ENCODE peak calls at places on chromosomes 13 and 19, in four cellular contexts. One of them, this sample, is unnamed.

GRCh38 chr13:68232351-68233130 is 1002.4 kb upstream of the PCDH9 start:
- DNase-seq in heart right ventricle: no peak
- DNase-seq in pancreas: no peak
- DNase-seq in WERI-Rb-1: no peak
- DNase-seq in this sample: no peak

GRCh38 chr19:3708207-3708931 is at the start of gene TJP3:
- DNase-seq in WERI-Rb-1: peak
- DNase-seq in heart right ventricle: no peak
- DNase-seq in pancreas: peak
- DNase-seq in this sample: no peak

GRCh38 chr13:68304287-68304893 is 1074.3 kb upstream of the PCDH9 start:
- DNase-seq in WERI-Rb-1: peak
- DNase-seq in heart right ventricle: no peak
- DNase-seq in pancreas: no peak
- DNase-seq in this sample: no peak

GRCh38 chr19:29858000-29858596 is 46.3 kb downstream of the CCNE1 start:
- DNase-seq in heart right ventricle: no peak
- DNase-seq in pancreas: peak
- DNase-seq in WERI-Rb-1: peak
- DNase-seq in this sample: no peak

GRCh38 chr13:113836917-113837553 is 26.8 kb downstream of the GAS6 start:
- DNase-seq in heart right ventricle: peak
- DNase-seq in WERI-Rb-1: peak
- DNase-seq in pancreas: peak
- DNase-seq in this sample: no peak

GRCh38 chr19:47036233-47036651 is 12.2 kb downstream of the TMEM160 start:
- DNase-seq in heart right ventricle: no peak
- DNase-seq in pancreas: peak
- DNase-seq in WERI-Rb-1: peak
- DNase-seq in this sample: no peak

GRCh38 chr13:51793570-51794273 is 10.2 kb downstream of the DHRS12 start:
- DNase-seq in WERI-Rb-1: no peak
- DNase-seq in pancreas: no peak
- DNase-seq in heart right ventricle: no peak
- DNase-seq in this sample: no peak

GRCh38 chr19:45424191-45425058 is 708 bp upstream of the ERCC1 start:
- DNase-seq in WERI-Rb-1: peak
- DNase-seq in pancreas: peak
- DNase-seq in heart right ventricle: peak
- DNase-seq in this sample: peak

GRCh38 chr19:18173572-18174294 is at the start of gene IFI30:
- DNase-seq in WERI-Rb-1: no peak
- DNase-seq in heart right ventricle: peak
- DNase-seq in pancreas: peak
- DNase-seq in this sample: no peak

GRCh38 chr13:88979465-88980180 is 1308.5 kb downstream of the SLITRK5 start:
- DNase-seq in pancreas: no peak
- DNase-seq in WERI-Rb-1: no peak
- DNase-seq in heart right ventricle: peak
- DNase-seq in this sample: no peak

GRCh38 chr13:57673197-57673596 is 41.7 kb downstream of the PCDH17 start:
- DNase-seq in pancreas: no peak
- DNase-seq in heart right ventricle: no peak
- DNase-seq in WERI-Rb-1: no peak
- DNase-seq in this sample: no peak

GRCh38 chr13:24168392-24168750 is 7.9 kb downstream of the SPATA13 start:
- DNase-seq in heart right ventricle: no peak
- DNase-seq in pancreas: no peak
- DNase-seq in WERI-Rb-1: no peak
- DNase-seq in this sample: no peak

GRCh38 chr13:105598551-105598950 is 936.9 kb downstream of the EFNB2 start:
- DNase-seq in WERI-Rb-1: no peak
- DNase-seq in pancreas: no peak
- DNase-seq in heart right ventricle: no peak
- DNase-seq in this sample: no peak

GRCh38 chr13:25300861-25301346 is 521 bp upstream of the NUP58 start:
- DNase-seq in pancreas: peak
- DNase-seq in WERI-Rb-1: peak
- DNase-seq in heart right ventricle: peak
- DNase-seq in this sample: no peak

GRCh38 chr13:93413972-93414717 is 187.5 kb downstream of the GPC6 start:
- DNase-seq in heart right ventricle: no peak
- DNase-seq in WERI-Rb-1: no peak
- DNase-seq in pancreas: no peak
- DNase-seq in this sample: no peak

GRCh38 chr13:113545931-113546516 is 38.5 kb upstream of the TFDP1 start:
- DNase-seq in pancreas: no peak
- DNase-seq in WERI-Rb-1: peak
- DNase-seq in heart right ventricle: no peak
- DNase-seq in this sample: peak

GRCh38 chr19:10517760-10518443 is 655 bp upstream of the S1PR5 start:
- DNase-seq in WERI-Rb-1: no peak
- DNase-seq in pancreas: peak
- DNase-seq in heart right ventricle: peak
- DNase-seq in this sample: peak

GRCh38 chr13:92671821-92672220 is 554.8 kb upstream of the GPC6 start:
- DNase-seq in pancreas: no peak
- DNase-seq in heart right ventricle: no peak
- DNase-seq in WERI-Rb-1: no peak
- DNase-seq in this sample: no peak

GRCh38 chr13:83780201-83780600 is 102.1 kb downstream of the SLITRK1 start:
- DNase-seq in WERI-Rb-1: peak
- DNase-seq in heart right ventricle: no peak
- DNase-seq in pancreas: no peak
- DNase-seq in this sample: no peak

GRCh38 chr19:16325671-16326400 is 1.2 kb downstream of the KLF2 start:
- DNase-seq in pancreas: peak
- DNase-seq in heart right ventricle: no peak
- DNase-seq in WERI-Rb-1: peak
- DNase-seq in this sample: no peak

GRCh38 chr13:78160793-78161192 is 242.2 kb upstream of the EDNRB start:
- DNase-seq in WERI-Rb-1: no peak
- DNase-seq in heart right ventricle: no peak
- DNase-seq in pancreas: no peak
- DNase-seq in this sample: no peak

GRCh38 chr13:80873589-80873988 is 532.7 kb upstream of the SPRY2 start:
- DNase-seq in heart right ventricle: no peak
- DNase-seq in pancreas: no peak
- DNase-seq in WERI-Rb-1: no peak
- DNase-seq in this sample: no peak

GRCh38 chr19:51573331-51573730 is 2.2 kb downstream of the ZNF175 start:
- DNase-seq in heart right ventricle: no peak
- DNase-seq in pancreas: no peak
- DNase-seq in WERI-Rb-1: no peak
- DNase-seq in this sample: no peak

GRCh38 chr19:35099897-35100275 is 15.7 kb upstream of the FXYD3 start:
- DNase-seq in heart right ventricle: no peak
- DNase-seq in WERI-Rb-1: no peak
- DNase-seq in pancreas: no peak
- DNase-seq in this sample: no peak

GRCh38 chr19:7831452-7831851 is 1.4 kb downstream of the EVI5L start:
- DNase-seq in pancreas: no peak
- DNase-seq in WERI-Rb-1: peak
- DNase-seq in heart right ventricle: no peak
- DNase-seq in this sample: no peak

GRCh38 chr19:48390188-48391099 is 907 bp downstream of the KDELR1 start:
- DNase-seq in pancreas: peak
- DNase-seq in WERI-Rb-1: peak
- DNase-seq in heart right ventricle: peak
- DNase-seq in this sample: peak

GRCh38 chr19:44303305-44303704 is 1.5 kb downstream of the ZNF235 start:
- DNase-seq in pancreas: no peak
- DNase-seq in WERI-Rb-1: no peak
- DNase-seq in heart right ventricle: no peak
- DNase-seq in this sample: no peak

GRCh38 chr13:112102243-112102642 is 35.3 kb downstream of the SOX1 start:
- DNase-seq in pancreas: no peak
- DNase-seq in WERI-Rb-1: no peak
- DNase-seq in heart right ventricle: no peak
- DNase-seq in this sample: no peak
- TF ChIP-seq CTCF in pancreas: no peak
- TF ChIP-seq CTCF in WERI-Rb-1: no peak
- TF ChIP-seq CTCF in heart right ventricle: no peak
- TF ChIP-seq CTCF in this sample: no peak

DNA sequence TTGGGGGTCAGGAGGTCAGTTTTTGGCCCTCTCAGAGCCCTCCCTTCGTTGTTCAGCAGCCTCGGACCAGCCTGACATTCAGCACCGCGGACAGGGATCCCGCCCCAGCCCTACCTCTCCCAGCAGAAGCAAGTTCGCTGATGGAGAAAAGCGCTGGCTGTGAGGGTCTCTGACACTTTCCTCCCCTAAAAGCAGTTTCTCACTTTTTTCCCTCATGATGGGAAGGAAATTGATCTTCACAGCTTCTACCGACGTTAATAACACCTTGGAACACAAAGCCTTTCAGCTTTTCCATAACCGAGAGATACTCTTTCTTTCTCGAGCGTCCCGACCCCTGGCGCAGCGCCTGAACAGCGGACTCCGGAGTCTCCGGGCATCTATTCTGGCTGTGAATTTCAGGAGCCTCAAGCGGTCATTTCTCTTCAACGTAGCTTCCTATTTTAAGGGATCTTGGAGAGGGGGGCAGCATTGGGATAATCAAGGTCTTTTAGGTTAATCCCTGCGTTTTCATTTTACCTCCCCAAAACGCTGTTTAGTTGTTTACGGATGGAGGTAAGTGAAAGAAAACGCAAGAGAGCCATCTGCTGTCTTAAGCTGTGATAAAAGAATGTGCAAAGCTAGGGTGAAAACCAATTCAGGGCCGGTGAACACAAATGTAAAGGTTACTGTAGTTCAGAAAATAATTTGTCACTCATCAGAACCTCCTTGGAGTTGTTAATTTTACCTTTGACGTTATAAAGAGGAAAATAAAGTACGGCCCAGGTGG is 467.2 kb downstream of the ITGBL1 start:
- DNase-seq in heart right ventricle: peak
- DNase-seq in WERI-Rb-1: peak
- DNase-seq in pancreas: no peak
- DNase-seq in this sample: no peak
- TF ChIP-seq CTCF in heart right ventricle: no peak
- TF ChIP-seq CTCF in WERI-Rb-1: peak
- TF ChIP-seq CTCF in pancreas: no peak
- TF ChIP-seq CTCF in this sample: peak

GRCh38 chr13:31408927-31409326 is 209.2 kb downstream of the B3GLCT start:
- DNase-seq in heart right ventricle: no peak
- DNase-seq in pancreas: no peak
- DNase-seq in WERI-Rb-1: no peak
- DNase-seq in this sample: no peak

GRCh38 chr13:31413531-31413930 is 213.8 kb downstream of the B3GLCT start:
- DNase-seq in WERI-Rb-1: no peak
- DNase-seq in heart right ventricle: no peak
- DNase-seq in pancreas: no peak
- DNase-seq in this sample: no peak

DNA sequence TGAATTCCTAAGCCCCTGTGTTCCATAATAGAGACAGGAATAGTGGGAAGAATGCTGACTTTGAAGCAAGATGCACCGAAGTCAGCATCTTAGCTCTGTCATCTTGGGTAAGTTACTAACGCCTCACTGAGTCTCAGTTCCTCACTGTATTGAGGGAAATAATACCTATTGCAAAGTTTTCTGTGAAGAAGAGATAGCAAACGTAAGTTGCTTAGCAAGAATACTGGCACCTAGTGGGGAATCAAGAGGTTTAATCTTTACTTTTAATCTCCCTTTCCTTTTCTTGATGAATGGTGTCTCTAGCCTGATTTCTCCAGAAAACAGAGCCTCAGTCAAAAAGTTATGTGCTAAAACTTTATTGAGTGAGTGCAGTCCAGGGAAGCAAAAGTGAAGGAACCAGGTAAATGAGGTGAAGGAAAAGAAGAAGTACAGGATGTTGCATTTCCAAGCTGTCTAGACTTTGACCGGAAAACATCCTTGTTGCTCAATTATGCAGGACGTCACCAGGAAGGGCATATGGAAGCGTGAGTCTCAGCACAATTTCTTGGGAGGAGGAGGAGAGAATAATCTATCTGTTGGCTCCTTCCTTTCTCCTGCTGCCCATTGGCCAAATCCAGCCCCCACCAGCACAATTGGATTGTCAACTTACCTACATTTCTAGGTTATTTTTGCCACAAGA is 210.0 kb downstream of the B3GLCT start:
- DNase-seq in heart right ventricle: no peak
- DNase-seq in WERI-Rb-1: no peak
- DNase-seq in pancreas: no peak
- DNase-seq in this sample: no peak
- TF ChIP-seq CTCF in heart right ventricle: no peak
- TF ChIP-seq CTCF in WERI-Rb-1: no peak
- TF ChIP-seq CTCF in pancreas: no peak
- TF ChIP-seq CTCF in this sample: peak

GRCh38 chr19:9427941-9428340 is 7.4 kb downstream of the ZNF266 start:
- DNase-seq in WERI-Rb-1: no peak
- DNase-seq in heart right ventricle: no peak
- DNase-seq in pancreas: no peak
- DNase-seq in this sample: no peak

GRCh38 chr19:9435279-9436268 is at the start of gene ZNF266:
- DNase-seq in pancreas: peak
- DNase-seq in heart right ventricle: peak
- DNase-seq in WERI-Rb-1: peak
- DNase-seq in this sample: peak

GRCh38 chr19:9436358-9436757 is 985 bp upstream of the ZNF266 start:
- DNase-seq in pancreas: no peak
- DNase-seq in heart right ventricle: no peak
- DNase-seq in WERI-Rb-1: no peak
- DNase-seq in this sample: no peak

GRCh38 chr19:9430444-9430843 is 4.9 kb downstream of the ZNF266 start:
- DNase-seq in WERI-Rb-1: no peak
- DNase-seq in pancreas: no peak
- DNase-seq in heart right ventricle: no peak
- DNase-seq in this sample: no peak

DNA sequence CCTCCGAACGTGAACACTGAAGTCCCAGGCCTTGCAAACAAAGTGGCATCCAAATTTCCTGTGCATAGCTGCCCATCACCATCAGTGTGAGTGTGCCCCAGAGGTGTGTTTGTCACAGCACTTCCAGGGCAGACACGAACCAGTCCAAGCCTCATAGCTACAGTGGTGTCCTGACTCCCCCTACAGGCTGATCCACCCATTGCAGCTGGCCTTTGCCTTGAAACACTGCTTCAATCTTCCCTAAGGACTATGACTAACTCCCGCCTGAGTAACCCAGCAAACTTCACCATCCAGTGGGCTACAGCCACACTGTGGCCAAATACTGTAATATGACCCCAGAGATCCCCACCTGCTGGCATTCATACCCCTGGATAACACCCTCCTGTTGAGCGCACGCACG is 3.9 kb downstream of the ZNF266 start:
- DNase-seq in WERI-Rb-1: peak
- DNase-seq in heart right ventricle: peak
- DNase-seq in pancreas: no peak
- DNase-seq in this sample: no peak
- TF ChIP-seq CTCF in WERI-Rb-1: peak
- TF ChIP-seq CTCF in heart right ventricle: peak
- TF ChIP-seq CTCF in pancreas: no peak
- TF ChIP-seq CTCF in this sample: peak

This sample was measured in osteocyte.